ENCODE peak calls at places on chromosomes 12 and 14, in four cellular contexts. O, C, I and L are unnamed samples.

GRCh38 chr12:18824287-18824686 is 86.4 kb downstream of the CAPZA3 start:
- DNase-seq in O (no peak), C (peak), I (no peak), L (no peak)

GRCh38 chr12:43786899-43787693 is 19.0 kb downstream of the TWF1 start:
- DNase-seq in O (no peak), C (no peak), I (no peak), L (no peak)

GRCh38 chr14:77303417-77304156 is 17.1 kb downstream of the POMT2 start:
- DNase-seq in O (no peak), C (peak), I (peak), L (peak)

GRCh38 chr14:49637534-49638078 is 2.6 kb upstream of the DNAAF2 start:
- DNase-seq in O (no peak), C (no peak), I (no peak), L (no peak)

GRCh38 chr14:28671425-28671824 is 95.2 kb upstream of the FOXG1 start:
- DNase-seq in O (no peak), C (no peak), I (no peak), L (no peak)

GRCh38 chr12:2432856-2433255 is 361.9 kb upstream of the FKBP4 start:
- DNase-seq in O (no peak), C (no peak), I (no peak), L (no peak)

GRCh38 chr14:70822706-70823185 is 13.4 kb upstream of the MAP3K9 start:
- DNase-seq in O (no peak), C (no peak), I (no peak), L (peak)

GRCh38 chr12:126182619-126183236 is 1117.5 kb downstream of the AACS start:
- DNase-seq in O (no peak), C (no peak), I (no peak), L (no peak)

GRCh38 chr12:46181465-46181864 is 87.4 kb downstream of the SLC38A1 start:
- DNase-seq in O (no peak), C (no peak), I (no peak), L (no peak)

GRCh38 chr12:102479099-102479887 is 1.1 kb downstream of the IGF1 start:
- DNase-seq in O (peak), C (no peak), I (no peak), L (no peak)

GRCh38 chr12:18383203-18383602 is 121.9 kb downstream of the PIK3C2G start:
- DNase-seq in O (no peak), C (no peak), I (peak), L (peak)

GRCh38 chr12:6614513-6615177 is 7.5 kb upstream of the CHD4 start:
- DNase-seq in O (no peak), C (no peak), I (no peak), L (peak)

GRCh38 chr14:22220427-22220826 is 368.6 kb downstream of the DAD1 start:
- DNase-seq in O (no peak), C (no peak), I (no peak), L (no peak)

GRCh38 chr14:22221508-22221907 is 367.5 kb downstream of the DAD1 start:
- DNase-seq in O (no peak), C (peak), I (peak), L (peak)

GRCh38 chr14:22213110-22213509 is 375.9 kb downstream of the DAD1 start:
- DNase-seq in O (no peak), C (no peak), I (no peak), L (no peak)

GRCh38 chr14:22218729-22219128 is 370.3 kb downstream of the DAD1 start:
- DNase-seq in O (no peak), C (no peak), I (no peak), L (no peak)
- TF ChIP-seq CHD4 in O (no peak), C (no peak), I (no peak), L (no peak)

GRCh38 chr12:131938082-131938481 is 9.0 kb downstream of the PUS1 start:
- DNase-seq in O (no peak), C (no peak), I (no peak), L (no peak)
- TF ChIP-seq CHD4 in O (no peak), C (no peak), I (no peak), L (no peak)

GRCh38 chr12:75815756-75816155 is 215.8 kb downstream of the PHLDA1 start:
- DNase-seq in O (no peak), C (no peak), I (no peak), L (no peak)

GRCh38 chr12:75813066-75813465 is 218.5 kb downstream of the PHLDA1 start:
- DNase-seq in O (no peak), C (no peak), I (no peak), L (no peak)

GRCh38 chr12:75814856-75815754 is 216.5 kb downstream of the PHLDA1 start:
- DNase-seq in O (no peak), C (no peak), I (no peak), L (peak)

GRCh38 chr12:75809745-75810144 is 221.8 kb downstream of the PHLDA1 start:
- DNase-seq in O (no peak), C (no peak), I (no peak), L (no peak)

GRCh38 chr12:75812341-75813018 is 219.1 kb downstream of the PHLDA1 start:
- DNase-seq in O (no peak), C (no peak), I (no peak), L (no peak)
- TF ChIP-seq CHD4 in O (no peak), C (no peak), I (no peak), L (no peak)

DNA sequence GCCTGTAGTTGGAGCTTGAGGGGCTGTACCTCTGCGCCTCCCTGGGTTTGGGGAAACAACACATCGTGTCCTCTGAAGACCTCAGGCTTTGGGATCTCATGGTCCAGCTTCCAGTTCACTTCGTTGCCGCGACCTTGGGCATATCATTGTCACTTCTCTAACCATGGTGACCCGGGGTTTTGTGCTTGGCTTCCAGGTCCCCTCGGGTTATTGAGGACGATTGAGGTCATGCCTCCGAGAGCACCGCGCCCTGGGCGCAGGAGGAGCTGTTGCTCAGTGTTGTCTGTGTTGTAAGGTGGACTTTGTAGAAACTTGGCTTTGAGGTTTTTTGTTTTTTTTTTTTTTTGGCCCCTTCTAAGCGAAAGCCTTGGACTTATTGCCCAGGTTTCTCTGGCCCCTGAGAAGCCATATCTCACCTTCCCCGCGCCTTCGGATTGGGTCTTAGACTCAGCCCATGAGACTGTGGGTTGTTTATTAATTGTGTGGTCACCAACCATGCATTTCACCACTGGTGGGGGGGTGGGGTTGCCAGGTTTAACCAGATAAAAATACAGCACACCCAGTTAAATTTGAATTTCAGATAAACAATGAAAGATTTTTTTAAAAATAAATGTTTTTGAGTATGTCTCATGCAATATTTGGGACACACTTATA is 2.6 kb downstream of the BCL7A start:
- DNase-seq in O (no peak), C (peak), I (peak), L (no peak)
- TF ChIP-seq CHD4 in O (no peak), C (no peak), I (no peak), L (no peak)

DNA sequence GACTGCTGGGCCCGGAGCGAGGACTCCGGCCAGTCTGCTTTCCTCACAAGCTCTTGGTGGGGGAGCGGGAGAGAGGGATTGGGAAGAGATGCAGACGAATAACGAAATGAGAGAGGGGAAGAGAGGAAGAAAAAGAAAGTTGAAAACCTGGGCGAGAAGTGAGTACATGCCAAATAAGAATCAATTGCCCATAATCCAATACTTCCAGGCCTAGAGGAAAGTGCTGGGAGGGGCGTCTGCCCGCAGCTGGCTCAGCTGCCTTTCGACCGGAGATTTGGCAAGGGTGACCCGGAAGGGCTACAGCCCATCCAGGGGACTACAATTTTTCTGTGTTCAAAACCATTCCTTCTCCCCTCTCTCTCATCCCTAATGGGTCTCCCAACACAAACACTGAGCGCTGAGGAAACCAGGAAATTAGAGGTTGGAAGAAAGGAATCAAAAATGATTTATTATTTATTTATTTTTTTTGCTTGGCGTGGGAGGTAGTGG is 4.9 kb downstream of the NKX2-1 start:
- DNase-seq in O (no peak), C (no peak), I (no peak), L (no peak)
- TF ChIP-seq CHD4 in O (no peak), C (no peak), I (no peak), L (no peak)

GRCh38 chr12:121534495-121535148 is 46.2 kb downstream of the KDM2B start:
- DNase-seq in O (no peak), C (no peak), I (no peak), L (no peak)

GRCh38 chr12:121535150-121536057 is 45.4 kb downstream of the KDM2B start:
- DNase-seq in O (no peak), C (no peak), I (no peak), L (no peak)

GRCh38 chr12:121536929-121537813 is 43.7 kb downstream of the KDM2B start:
- DNase-seq in O (peak), C (peak), I (peak), L (peak)

GRCh38 chr12:121537814-121538698 is 42.8 kb downstream of the KDM2B start:
- DNase-seq in O (no peak), C (no peak), I (no peak), L (no peak)

GRCh38 chr12:121536058-121536928 is 44.5 kb downstream of the KDM2B start:
- DNase-seq in O (no peak), C (peak), I (no peak), L (peak)
- TF ChIP-seq CHD4 in O (no peak), C (no peak), I (no peak), L (no peak)

GRCh38 chr12:40802656-40803055 is 110.4 kb downstream of the CNTN1 start:
- DNase-seq in O (no peak), C (no peak), I (no peak), L (peak)

GRCh38 chr12:40801082-40801481 is 108.8 kb downstream of the CNTN1 start:
- DNase-seq in O (no peak), C (no peak), I (no peak), L (no peak)

GRCh38 chr12:40801861-40802260 is 109.6 kb downstream of the CNTN1 start:
- DNase-seq in O (no peak), C (no peak), I (no peak), L (no peak)
- TF ChIP-seq CHD4 in O (no peak), C (no peak), I (no peak), L (no peak)

DNA sequence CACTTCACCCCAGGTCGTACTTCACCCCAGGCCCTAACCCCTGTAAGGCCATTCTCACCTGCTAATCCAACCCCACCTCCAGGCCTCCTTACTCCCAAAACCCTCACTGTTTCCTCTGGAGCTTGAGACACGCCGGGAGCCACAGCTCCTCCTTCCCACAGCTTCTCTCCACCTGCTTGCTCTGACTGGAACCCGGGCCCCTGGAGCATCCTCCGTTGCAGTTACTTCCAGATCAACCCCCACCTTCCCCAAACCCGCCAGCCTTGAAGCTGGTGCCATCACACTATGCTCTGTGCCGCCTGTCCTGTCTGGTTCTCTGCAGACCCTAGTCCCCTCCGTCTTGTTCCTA is 34.6 kb upstream of the PPP2R5C start:
- DNase-seq in O (no peak), C (no peak), I (no peak), L (no peak)
- TF ChIP-seq CHD4 in O (no peak), C (no peak), I (no peak), L (no peak)

DNA sequence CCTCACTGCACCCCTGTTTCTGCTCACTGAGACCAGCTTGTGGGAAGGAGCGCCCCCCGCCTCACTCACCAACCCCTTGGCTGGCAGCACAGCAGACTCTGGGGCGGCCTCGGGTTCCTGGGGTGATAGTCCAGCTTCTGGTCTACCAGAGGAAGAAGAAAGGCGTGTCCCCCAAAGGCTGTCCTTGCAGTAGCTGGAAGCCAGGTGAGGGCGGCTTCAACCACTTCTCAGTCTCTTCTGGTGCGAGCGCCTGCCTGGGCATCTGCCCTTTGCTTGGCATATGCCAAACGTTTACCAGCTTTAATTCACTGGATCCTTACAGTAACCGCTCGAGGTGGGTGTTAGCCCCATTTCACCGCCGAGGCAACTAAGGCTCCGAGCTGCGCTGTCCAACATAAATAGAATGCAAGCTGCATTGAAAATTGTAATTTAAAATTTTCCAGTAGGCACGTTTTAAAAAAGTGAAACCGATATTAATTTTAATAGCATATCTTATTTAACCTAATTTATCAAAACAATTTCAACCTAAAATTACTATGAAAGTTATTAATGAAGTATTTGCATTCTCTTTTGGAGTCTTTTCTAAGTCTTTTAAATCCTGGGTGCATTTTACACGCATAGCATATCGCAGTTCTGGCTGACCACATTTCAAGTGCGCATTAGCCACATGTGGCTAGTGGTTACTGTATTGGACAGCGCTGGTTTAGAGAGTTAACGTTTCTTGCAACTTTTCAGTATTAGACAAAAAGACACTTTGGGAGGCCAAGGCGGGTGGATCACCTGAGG is 872 bp downstream of the FAM177A1 start:
- DNase-seq in O (no peak), C (no peak), I (peak), L (peak)
- TF ChIP-seq CHD4 in O (no peak), C (no peak), I (peak), L (no peak)